ENCODE peak calls at places on chromosomes 2 and 18, in ten cellular contexts. One of them, this sample, is unnamed.

GRCh38 chr2:55585451-55586079 is 31.9 kb downstream of the PPP4R3B start:
- DNase-seq in LoVo: no peak
- DNase-seq in T-helper 9 cell: no peak
- DNase-seq in hypothalamus: no peak
- DNase-seq in activated CD8-positive, alpha-beta memory T cell treated with anti-CD3 and anti-CD28 coated beads for 48 hours: no peak
- DNase-seq in COR-L47: no peak
- DNase-seq in HT1080: peak; percentile 76
- DNase-seq in effector CD4-positive, alpha-beta T cell: no peak
- DNase-seq in stimulated activated CD4-positive, alpha-beta T cell treated with anti-CD3 and anti-CD28 coated beads, TNF-alpha, amount 100 ng/mL, for 4 hours: no peak
- DNase-seq in small intestine: no peak
- DNase-seq in this sample: no peak

GRCh38 chr2:179900655-179901054 is 39.2 kb upstream of the ZNF385B start:
- DNase-seq in effector CD4-positive, alpha-beta T cell: no peak
- DNase-seq in small intestine: no peak
- DNase-seq in LoVo: no peak
- DNase-seq in activated CD8-positive, alpha-beta memory T cell treated with anti-CD3 and anti-CD28 coated beads for 48 hours: no peak
- DNase-seq in COR-L47: no peak
- DNase-seq in hypothalamus: no peak
- DNase-seq in stimulated activated CD4-positive, alpha-beta T cell treated with anti-CD3 and anti-CD28 coated beads, TNF-alpha, amount 100 ng/mL, for 4 hours: no peak
- DNase-seq in HT1080: no peak
- DNase-seq in T-helper 9 cell: no peak
- DNase-seq in this sample: no peak

GRCh38 chr2:147355706-147356105 is 489.1 kb upstream of the ACVR2A start:
- DNase-seq in COR-L47: no peak
- DNase-seq in T-helper 9 cell: no peak
- DNase-seq in activated CD8-positive, alpha-beta memory T cell treated with anti-CD3 and anti-CD28 coated beads for 48 hours: no peak
- DNase-seq in effector CD4-positive, alpha-beta T cell: no peak
- DNase-seq in small intestine: no peak
- DNase-seq in LoVo: no peak
- DNase-seq in HT1080: no peak
- DNase-seq in hypothalamus: no peak
- DNase-seq in stimulated activated CD4-positive, alpha-beta T cell treated with anti-CD3 and anti-CD28 coated beads, TNF-alpha, amount 100 ng/mL, for 4 hours: no peak
- DNase-seq in this sample: no peak

GRCh38 chr2:107242811-107243210 is 356.8 kb upstream of the ST6GAL2 start:
- DNase-seq in hypothalamus: no peak
- DNase-seq in effector CD4-positive, alpha-beta T cell: no peak
- DNase-seq in T-helper 9 cell: no peak
- DNase-seq in activated CD8-positive, alpha-beta memory T cell treated with anti-CD3 and anti-CD28 coated beads for 48 hours: no peak
- DNase-seq in COR-L47: no peak
- DNase-seq in small intestine: no peak
- DNase-seq in HT1080: no peak
- DNase-seq in stimulated activated CD4-positive, alpha-beta T cell treated with anti-CD3 and anti-CD28 coated beads, TNF-alpha, amount 100 ng/mL, for 4 hours: no peak
- DNase-seq in LoVo: no peak
- DNase-seq in this sample: no peak

GRCh38 chr2:201855356-201855755 is 49.0 kb downstream of the CDK15 start:
- DNase-seq in LoVo: no peak
- DNase-seq in small intestine: no peak
- DNase-seq in effector CD4-positive, alpha-beta T cell: no peak
- DNase-seq in COR-L47: no peak
- DNase-seq in activated CD8-positive, alpha-beta memory T cell treated with anti-CD3 and anti-CD28 coated beads for 48 hours: no peak
- DNase-seq in stimulated activated CD4-positive, alpha-beta T cell treated with anti-CD3 and anti-CD28 coated beads, TNF-alpha, amount 100 ng/mL, for 4 hours: no peak
- DNase-seq in T-helper 9 cell: no peak
- DNase-seq in hypothalamus: no peak
- DNase-seq in HT1080: peak; percentile 29
- DNase-seq in this sample: no peak

GRCh38 chr2:150612957-150613710 is 125.7 kb upstream of the RND3 start:
- DNase-seq in HT1080: no peak
- DNase-seq in hypothalamus: no peak
- DNase-seq in effector CD4-positive, alpha-beta T cell: no peak
- DNase-seq in small intestine: no peak
- DNase-seq in T-helper 9 cell: no peak
- DNase-seq in activated CD8-positive, alpha-beta memory T cell treated with anti-CD3 and anti-CD28 coated beads for 48 hours: no peak
- DNase-seq in stimulated activated CD4-positive, alpha-beta T cell treated with anti-CD3 and anti-CD28 coated beads, TNF-alpha, amount 100 ng/mL, for 4 hours: no peak
- DNase-seq in LoVo: no peak
- DNase-seq in COR-L47: no peak
- DNase-seq in this sample: no peak

GRCh38 chr2:191870744-191871143 is 23.9 kb upstream of the CAVIN2 start:
- DNase-seq in HT1080: no peak
- DNase-seq in COR-L47: no peak
- DNase-seq in T-helper 9 cell: no peak
- DNase-seq in stimulated activated CD4-positive, alpha-beta T cell treated with anti-CD3 and anti-CD28 coated beads, TNF-alpha, amount 100 ng/mL, for 4 hours: no peak
- DNase-seq in LoVo: no peak
- DNase-seq in activated CD8-positive, alpha-beta memory T cell treated with anti-CD3 and anti-CD28 coated beads for 48 hours: no peak
- DNase-seq in effector CD4-positive, alpha-beta T cell: no peak
- DNase-seq in hypothalamus: no peak
- DNase-seq in small intestine: no peak
- DNase-seq in this sample: no peak

GRCh38 chr18:61606759-61607158 is 273.5 kb downstream of the CDH20 start:
- DNase-seq in stimulated activated CD4-positive, alpha-beta T cell treated with anti-CD3 and anti-CD28 coated beads, TNF-alpha, amount 100 ng/mL, for 4 hours: no peak
- DNase-seq in LoVo: peak; percentile 73
- DNase-seq in effector CD4-positive, alpha-beta T cell: no peak
- DNase-seq in COR-L47: peak; percentile 26
- DNase-seq in small intestine: peak; percentile 54
- DNase-seq in HT1080: peak; percentile 94
- DNase-seq in hypothalamus: no peak
- DNase-seq in T-helper 9 cell: no peak
- DNase-seq in activated CD8-positive, alpha-beta memory T cell treated with anti-CD3 and anti-CD28 coated beads for 48 hours: no peak
- DNase-seq in this sample: no peak

GRCh38 chr2:162828545-162828944 is 10.0 kb downstream of the KCNH7 start:
- DNase-seq in stimulated activated CD4-positive, alpha-beta T cell treated with anti-CD3 and anti-CD28 coated beads, TNF-alpha, amount 100 ng/mL, for 4 hours: no peak
- DNase-seq in LoVo: no peak
- DNase-seq in activated CD8-positive, alpha-beta memory T cell treated with anti-CD3 and anti-CD28 coated beads for 48 hours: no peak
- DNase-seq in hypothalamus: no peak
- DNase-seq in COR-L47: no peak
- DNase-seq in small intestine: peak; percentile 20
- DNase-seq in effector CD4-positive, alpha-beta T cell: no peak
- DNase-seq in HT1080: peak; percentile 4
- DNase-seq in T-helper 9 cell: no peak
- DNase-seq in this sample: no peak

GRCh38 chr2:176270100-176270750 is 983 bp downstream of the MTX2 start:
- DNase-seq in COR-L47: no peak
- DNase-seq in LoVo: no peak
- DNase-seq in effector CD4-positive, alpha-beta T cell: no peak
- DNase-seq in HT1080: no peak
- DNase-seq in activated CD8-positive, alpha-beta memory T cell treated with anti-CD3 and anti-CD28 coated beads for 48 hours: no peak
- DNase-seq in T-helper 9 cell: no peak
- DNase-seq in stimulated activated CD4-positive, alpha-beta T cell treated with anti-CD3 and anti-CD28 coated beads, TNF-alpha, amount 100 ng/mL, for 4 hours: no peak
- DNase-seq in small intestine: no peak
- DNase-seq in hypothalamus: no peak
- DNase-seq in this sample: no peak

GRCh38 chr18:3526421-3527354 is 76.7 kb downstream of the TGIF1 start:
- DNase-seq in small intestine: peak; percentile 23
- DNase-seq in COR-L47: no peak
- DNase-seq in HT1080: peak; percentile 82
- DNase-seq in hypothalamus: no peak
- DNase-seq in stimulated activated CD4-positive, alpha-beta T cell treated with anti-CD3 and anti-CD28 coated beads, TNF-alpha, amount 100 ng/mL, for 4 hours: no peak
- DNase-seq in LoVo: no peak
- DNase-seq in activated CD8-positive, alpha-beta memory T cell treated with anti-CD3 and anti-CD28 coated beads for 48 hours: no peak
- DNase-seq in effector CD4-positive, alpha-beta T cell: no peak
- DNase-seq in T-helper 9 cell: no peak
- DNase-seq in this sample: no peak

GRCh38 chr2:113716291-113716690 is 40.2 kb downstream of the SLC35F5 start:
- DNase-seq in HT1080: no peak
- DNase-seq in COR-L47: no peak
- DNase-seq in effector CD4-positive, alpha-beta T cell: no peak
- DNase-seq in T-helper 9 cell: no peak
- DNase-seq in small intestine: no peak
- DNase-seq in hypothalamus: no peak
- DNase-seq in LoVo: no peak
- DNase-seq in stimulated activated CD4-positive, alpha-beta T cell treated with anti-CD3 and anti-CD28 coated beads, TNF-alpha, amount 100 ng/mL, for 4 hours: no peak
- DNase-seq in activated CD8-positive, alpha-beta memory T cell treated with anti-CD3 and anti-CD28 coated beads for 48 hours: no peak
- DNase-seq in this sample: no peak

GRCh38 chr2:96259497-96259921 is 6.3 kb downstream of the TMEM127 start:
- DNase-seq in hypothalamus: no peak
- DNase-seq in effector CD4-positive, alpha-beta T cell: no peak
- DNase-seq in COR-L47: no peak
- DNase-seq in LoVo: no peak
- DNase-seq in small intestine: peak; percentile 91
- DNase-seq in T-helper 9 cell: no peak
- DNase-seq in stimulated activated CD4-positive, alpha-beta T cell treated with anti-CD3 and anti-CD28 coated beads, TNF-alpha, amount 100 ng/mL, for 4 hours: no peak
- DNase-seq in activated CD8-positive, alpha-beta memory T cell treated with anti-CD3 and anti-CD28 coated beads for 48 hours: no peak
- DNase-seq in HT1080: no peak
- DNase-seq in this sample: no peak

GRCh38 chr2:20762945-20763683 is 59.8 kb downstream of the LDAH start:
- DNase-seq in COR-L47: no peak
- DNase-seq in stimulated activated CD4-positive, alpha-beta T cell treated with anti-CD3 and anti-CD28 coated beads, TNF-alpha, amount 100 ng/mL, for 4 hours: no peak
- DNase-seq in small intestine: no peak
- DNase-seq in LoVo: no peak
- DNase-seq in T-helper 9 cell: no peak
- DNase-seq in HT1080: no peak
- DNase-seq in effector CD4-positive, alpha-beta T cell: no peak
- DNase-seq in activated CD8-positive, alpha-beta memory T cell treated with anti-CD3 and anti-CD28 coated beads for 48 hours: no peak
- DNase-seq in hypothalamus: no peak
- DNase-seq in this sample: no peak

GRCh38 chr18:78673516-78674321 is 305.9 kb upstream of the SALL3 start:
- DNase-seq in stimulated activated CD4-positive, alpha-beta T cell treated with anti-CD3 and anti-CD28 coated beads, TNF-alpha, amount 100 ng/mL, for 4 hours: no peak
- DNase-seq in HT1080: no peak
- DNase-seq in effector CD4-positive, alpha-beta T cell: no peak
- DNase-seq in activated CD8-positive, alpha-beta memory T cell treated with anti-CD3 and anti-CD28 coated beads for 48 hours: no peak
- DNase-seq in LoVo: no peak
- DNase-seq in T-helper 9 cell: no peak
- DNase-seq in small intestine: no peak
- DNase-seq in hypothalamus: no peak
- DNase-seq in COR-L47: no peak
- DNase-seq in this sample: no peak

GRCh38 chr2:27807476-27807875 is 36.0 kb downstream of the MRPL33 start:
- DNase-seq in LoVo: peak; percentile 42
- DNase-seq in hypothalamus: no peak
- DNase-seq in COR-L47: peak; percentile 36
- DNase-seq in effector CD4-positive, alpha-beta T cell: no peak
- DNase-seq in T-helper 9 cell: peak; percentile 2
- DNase-seq in small intestine: peak; percentile 36
- DNase-seq in stimulated activated CD4-positive, alpha-beta T cell treated with anti-CD3 and anti-CD28 coated beads, TNF-alpha, amount 100 ng/mL, for 4 hours: no peak
- DNase-seq in HT1080: peak; percentile 36
- DNase-seq in activated CD8-positive, alpha-beta memory T cell treated with anti-CD3 and anti-CD28 coated beads for 48 hours: no peak
- DNase-seq in this sample: no peak

GRCh38 chr2:69994166-69994565 is 32.7 kb upstream of the ASPRV1 start:
- DNase-seq in stimulated activated CD4-positive, alpha-beta T cell treated with anti-CD3 and anti-CD28 coated beads, TNF-alpha, amount 100 ng/mL, for 4 hours: no peak
- DNase-seq in HT1080: no peak
- DNase-seq in LoVo: no peak
- DNase-seq in activated CD8-positive, alpha-beta memory T cell treated with anti-CD3 and anti-CD28 coated beads for 48 hours: no peak
- DNase-seq in small intestine: no peak
- DNase-seq in COR-L47: no peak
- DNase-seq in T-helper 9 cell: no peak
- DNase-seq in effector CD4-positive, alpha-beta T cell: no peak
- DNase-seq in hypothalamus: no peak
- DNase-seq in this sample: no peak

GRCh38 chr2:10384089-10384734 is 63.9 kb downstream of the ODC1 start:
- DNase-seq in stimulated activated CD4-positive, alpha-beta T cell treated with anti-CD3 and anti-CD28 coated beads, TNF-alpha, amount 100 ng/mL, for 4 hours: no peak
- DNase-seq in small intestine: no peak
- DNase-seq in hypothalamus: no peak
- DNase-seq in COR-L47: no peak
- DNase-seq in activated CD8-positive, alpha-beta memory T cell treated with anti-CD3 and anti-CD28 coated beads for 48 hours: no peak
- DNase-seq in T-helper 9 cell: no peak
- DNase-seq in HT1080: no peak
- DNase-seq in LoVo: no peak
- DNase-seq in effector CD4-positive, alpha-beta T cell: no peak
- DNase-seq in this sample: no peak

GRCh38 chr2:18986046-18986445 is 372.4 kb downstream of the OSR1 start:
- DNase-seq in activated CD8-positive, alpha-beta memory T cell treated with anti-CD3 and anti-CD28 coated beads for 48 hours: no peak
- DNase-seq in COR-L47: no peak
- DNase-seq in hypothalamus: no peak
- DNase-seq in LoVo: no peak
- DNase-seq in effector CD4-positive, alpha-beta T cell: no peak
- DNase-seq in small intestine: no peak
- DNase-seq in HT1080: no peak
- DNase-seq in T-helper 9 cell: no peak
- DNase-seq in stimulated activated CD4-positive, alpha-beta T cell treated with anti-CD3 and anti-CD28 coated beads, TNF-alpha, amount 100 ng/mL, for 4 hours: no peak
- DNase-seq in this sample: no peak

This sample was measured in T-helper 22 cell.